ENCODE peak calls at places on chromosomes 2 and 18, in eight cellular contexts. Y, B, K, N, S, C, H and T are unnamed samples.

GRCh38 chr2:118865106-118865505 is 17.7 kb upstream of the EN1 start:
- DNase-seq in Y (peak), B (no peak), K (peak), N (peak), S (peak), C (peak), H (no peak), T (no peak)

GRCh38 chr18:63320690-63321265 is 1.2 kb upstream of the BCL2 start:
- DNase-seq in Y (peak), B (peak), K (peak), N (no peak), S (no peak), C (peak), H (peak), T (peak)

GRCh38 chr2:170716851-170717598 is 1.9 kb downstream of the SP5 start:
- DNase-seq in Y (peak), B (no peak), K (no peak), N (no peak), S (peak), C (peak), H (no peak), T (peak)

GRCh38 chr2:216486708-216487107 is 11.9 kb upstream of the RPL37A start:
- DNase-seq in Y (no peak), B (no peak), K (peak), N (no peak), S (no peak), C (no peak), H (no peak), T (no peak)

GRCh38 chr2:174124171-174124570 is 124.2 kb downstream of the OLA1 start:
- DNase-seq in Y (no peak), B (no peak), K (no peak), N (no peak), S (no peak), C (no peak), H (no peak), T (no peak)

GRCh38 chr2:217379807-217380206 is 519.9 kb upstream of the TNP1 start:
- DNase-seq in Y (no peak), B (no peak), K (no peak), N (no peak), S (no peak), C (no peak), H (no peak), T (no peak)

GRCh38 chr2:112646791-112647720 is 1.3 kb downstream of the SLC20A1 start:
- DNase-seq in Y (no peak), B (no peak), K (peak), N (no peak), S (peak), C (peak), H (no peak), T (no peak)

GRCh38 chr2:104755026-104755856 is 98.7 kb upstream of the POU3F3 start:
- DNase-seq in Y (no peak), B (no peak), K (peak), N (no peak), S (peak), C (no peak), H (no peak), T (no peak)

GRCh38 chr2:31140151-31140550 is 1.9 kb upstream of the GALNT14 start:
- DNase-seq in Y (no peak), B (no peak), K (no peak), N (no peak), S (no peak), C (no peak), H (no peak), T (no peak)

GRCh38 chr2:73984203-73984921 is at the start of gene TET3:
- DNase-seq in Y (peak), B (no peak), K (peak), N (no peak), S (peak), C (peak), H (peak), T (peak)

GRCh38 chr2:45497355-45497754 is 113.7 kb downstream of the SRBD1 start:
- DNase-seq in Y (no peak), B (no peak), K (no peak), N (no peak), S (no peak), C (peak), H (peak), T (peak)